ENCODE peak calls at places on chromosome 10, in nine cellular contexts. P is CD8-positive, alpha-beta T cell; N is pancreas; G is endothelial cell of umbilical vein; U is cardiac muscle cell; W is adrenal gland; O is CD8-positive, alpha-beta memory T cell; Y is thyroid gland; L is left ventricle myocardium inferior. C is an unnamed sample. For H3K4me1, the result is how much of the 10 kb centered on the place peaks cover.

GRCh38 chr10:88879754-88880286 is at the start of gene STAMBPL1:
- DNase-seq in W (peak), P (peak), G (no peak), U (no peak), L (no peak), O (peak), Y (no peak), N (no peak), C (peak)

GRCh38 chr10:5584895-5585516 is 60.2 kb downstream of the CALML3 start:
- DNase-seq in O (no peak), L (no peak), N (no peak), U (no peak), Y (peak), G (no peak), P (no peak), W (no peak), C (no peak)

GRCh38 chr10:44552716-44553115 is 167.8 kb upstream of the CXCL12 start:
- DNase-seq in L (no peak), N (no peak), U (no peak), W (no peak), P (no peak), O (no peak), G (no peak), Y (no peak), C (no peak)

GRCh38 chr10:86254526-86255174 is 111.9 kb downstream of the GRID1 start:
- DNase-seq in Y (no peak), P (no peak), W (no peak), O (no peak), U (no peak), G (no peak), N (no peak), L (no peak), C (no peak)

GRCh38 chr10:69633673-69634635 is 3.9 kb downstream of the FAM241B start:
- DNase-seq in W (no peak), N (no peak), L (no peak), U (no peak), G (no peak), O (no peak), Y (no peak), P (no peak), C (no peak)

GRCh38 chr10:67550838-67551402 is 145.1 kb downstream of the CTNNA3 start:
- DNase-seq in N (peak), Y (no peak), G (no peak), U (no peak), O (no peak), L (no peak), P (no peak), W (no peak), C (no peak)

GRCh38 chr10:113493195-113493594 is 59.7 kb upstream of the HABP2 start:
- DNase-seq in U (no peak), O (no peak), G (no peak), W (no peak), N (no peak), P (no peak), L (no peak), Y (no peak), C (no peak)

GRCh38 chr10:4941540-4942330 is 21.5 kb upstream of the AKR1C1 start:
- DNase-seq in P (no peak), Y (peak), G (peak), W (no peak), O (no peak), N (no peak), L (no peak), U (no peak), C (no peak)

GRCh38 chr10:71255817-71256660 is 43.7 kb downstream of the UNC5B start:
- DNase-seq in Y (no peak), G (peak), P (no peak), U (no peak), L (peak), N (no peak), W (no peak), O (no peak), C (no peak)

GRCh38 chr10:91590904-91591791 is 41.7 kb downstream of the PPP1R3C start:
- DNase-seq in Y (no peak), G (peak), P (no peak), N (peak), W (peak), L (peak), U (peak), O (no peak), C (no peak)

GRCh38 chr10:34764347-34764991 is 50.6 kb downstream of the PARD3 start:
- DNase-seq in U (no peak), O (no peak), G (no peak), Y (no peak), P (no peak), N (no peak), L (no peak), W (no peak), C (no peak)

GRCh38 chr10:87761153-87761552 is 56.9 kb downstream of the ATAD1 start:
- DNase-seq in N (no peak), Y (no peak), W (no peak), G (no peak), P (no peak), U (no peak), L (no peak), O (no peak), C (no peak)

GRCh38 chr10:28530751-28531150 is 2.2 kb upstream of the WAC start:
- DNase-seq in O (no peak), L (no peak), Y (no peak), P (no peak), W (no peak), G (no peak), U (no peak), N (no peak), C (no peak)

GRCh38 chr10:129329375-129330040 is 137.5 kb upstream of the MGMT start:
- DNase-seq in Y (no peak), U (no peak), W (no peak), O (no peak), L (no peak), N (no peak), G (no peak), P (no peak), C (no peak)

GRCh38 chr10:3476186-3476585 is 303.6 kb upstream of the PITRM1 start:
- DNase-seq in W (no peak), G (no peak), L (no peak), O (no peak), N (no peak), U (no peak), Y (peak), P (no peak), C (no peak)

GRCh38 chr10:34504534-34504933 is 310.6 kb downstream of the PARD3 start:
- DNase-seq in O (no peak), U (peak), W (peak), N (peak), L (no peak), G (peak), P (no peak), Y (no peak), C (no peak)

GRCh38 chr10:102120987-102121738 is 995 bp upstream of the LDB1 start:
- DNase-seq in P (no peak), L (peak), O (no peak), N (peak), W (peak), Y (peak), U (peak), G (no peak), C (no peak)

GRCh38 chr10:102796407-102797176 is 40.6 kb downstream of the CYP17A1 start:
- DNase-seq in Y (peak), G (peak), N (peak), W (peak), U (no peak), P (no peak), O (peak), L (peak), C (peak)

GRCh38 chr10:37535459-37536246 is 321.8 kb downstream of the ZNF248 start:
- DNase-seq in N (no peak), L (no peak), O (no peak), W (no peak), Y (no peak), U (no peak), G (no peak), P (no peak), C (no peak)

GRCh38 chr10:60978287-60979115 is 34.5 kb upstream of the RHOBTB1 start:
- DNase-seq in L (no peak), O (no peak), P (no peak), G (peak), U (no peak), N (peak), W (peak), Y (no peak), C (no peak)

GRCh38 chr10:18238875-18239485 is 98.8 kb downstream of the CACNB2 start:
- DNase-seq in O (no peak), U (peak), G (peak), W (no peak), L (no peak), P (no peak), Y (no peak), N (no peak), C (peak)

GRCh38 chr10:44908936-44909335 is 2.2 kb upstream of the TMEM72 start:
- DNase-seq in W (no peak), P (no peak), O (no peak), L (no peak), G (no peak), Y (peak), U (no peak), N (no peak), C (no peak)

GRCh38 chr10:84194424-84195043 is at the start of gene CDHR1:
- DNase-seq in O (peak), G (no peak), P (peak), L (peak), N (no peak), Y (peak), W (no peak), U (peak), C (peak)

GRCh38 chr10:44985175-44985681 is 6.6 kb upstream of the DEPP1 start:
- DNase-seq in P (no peak), W (no peak), G (peak), O (no peak), N (peak), L (no peak), Y (peak), U (no peak), C (no peak)

GRCh38 chr10:124606822-124607221 is 137.4 kb downstream of the FAM53B start:
- DNase-seq in O (no peak), G (no peak), P (no peak), Y (no peak), U (no peak), W (no peak), L (no peak), N (no peak), C (no peak)

GRCh38 chr10:31100176-31100575 is 68.5 kb upstream of the ZNF438 start:
- DNase-seq in P (no peak), Y (no peak), W (no peak), N (no peak), O (no peak), U (no peak), L (no peak), G (no peak), C (no peak)

GRCh38 chr10:79266092-79266491 is 81.2 kb upstream of the PPIF start:
- DNase-seq in O (no peak), P (no peak), L (no peak), U (no peak), W (no peak), N (no peak), Y (peak), G (no peak), C (no peak)

GRCh38 chr10:113261806-113262205 is 291.0 kb upstream of the HABP2 start:
- DNase-seq in Y (no peak), W (no peak), G (no peak), U (no peak), N (no peak), P (no peak), L (no peak), O (no peak), C (no peak)

GRCh38 chr10:121078036-121078435 is 226.9 kb downstream of the WDR11 start:
- DNase-seq in W (no peak), O (no peak), U (no peak), Y (no peak), N (peak), P (no peak), L (no peak), G (no peak), C (no peak)

GRCh38 chr10:78876449-78876848 is 192.3 kb upstream of the ZMIZ1 start:
- DNase-seq in Y (no peak), P (no peak), L (no peak), O (no peak), G (peak), W (no peak), N (no peak), U (no peak), C (no peak)

GRCh38 chr10:571643-572042 is 117.8 kb downstream of the DIP2C start:
- DNase-seq in P (no peak), L (no peak), O (no peak), G (no peak), Y (no peak), U (no peak), W (no peak), N (no peak), C (no peak)

GRCh38 chr10:570631-571565 is 118.6 kb downstream of the DIP2C start:
- DNase-seq in Y (no peak), U (no peak), W (no peak), G (no peak), N (no peak), O (no peak), P (no peak), L (no peak), C (no peak)

GRCh38 chr10:569961-570630 is 119.4 kb downstream of the DIP2C start:
- DNase-seq in N (no peak), O (no peak), U (no peak), P (no peak), W (no peak), L (no peak), Y (no peak), G (no peak), C (no peak)

GRCh38 chr10:572696-573095 is 116.8 kb downstream of the DIP2C start:
- DNase-seq in O (no peak), N (no peak), U (no peak), W (no peak), Y (no peak), L (no peak), G (no peak), P (no peak), C (no peak)

DNA sequence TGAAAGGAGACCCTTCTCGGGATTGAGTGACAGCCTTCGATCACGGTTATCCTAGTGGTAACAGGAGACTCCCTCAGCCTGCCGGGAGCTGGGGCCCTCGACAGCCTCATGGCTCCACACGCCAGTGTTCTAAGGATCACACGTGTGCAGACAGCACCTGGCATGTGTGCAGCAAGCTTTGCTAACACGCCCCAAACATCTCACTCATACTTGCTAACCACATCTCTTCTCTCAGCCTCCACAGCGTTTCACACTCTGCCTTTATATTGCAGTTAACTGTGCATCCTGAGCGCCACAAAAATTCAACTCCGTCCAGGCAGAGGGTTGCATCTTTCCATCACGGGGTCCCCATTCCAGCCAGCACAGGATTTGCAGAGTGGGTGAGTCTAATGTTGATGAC is 117.4 kb downstream of the DIP2C start:
- DNase-seq in Y (no peak), O (no peak), W (no peak), U (no peak), L (no peak), G (no peak), N (no peak), P (no peak), C (no peak)
- H3K4me1 ChIP-seq in Y (under half), O (under half), W (under half), U (under half), L (under half), G (under half), N (under half), P (under half), C (under half)

DNA sequence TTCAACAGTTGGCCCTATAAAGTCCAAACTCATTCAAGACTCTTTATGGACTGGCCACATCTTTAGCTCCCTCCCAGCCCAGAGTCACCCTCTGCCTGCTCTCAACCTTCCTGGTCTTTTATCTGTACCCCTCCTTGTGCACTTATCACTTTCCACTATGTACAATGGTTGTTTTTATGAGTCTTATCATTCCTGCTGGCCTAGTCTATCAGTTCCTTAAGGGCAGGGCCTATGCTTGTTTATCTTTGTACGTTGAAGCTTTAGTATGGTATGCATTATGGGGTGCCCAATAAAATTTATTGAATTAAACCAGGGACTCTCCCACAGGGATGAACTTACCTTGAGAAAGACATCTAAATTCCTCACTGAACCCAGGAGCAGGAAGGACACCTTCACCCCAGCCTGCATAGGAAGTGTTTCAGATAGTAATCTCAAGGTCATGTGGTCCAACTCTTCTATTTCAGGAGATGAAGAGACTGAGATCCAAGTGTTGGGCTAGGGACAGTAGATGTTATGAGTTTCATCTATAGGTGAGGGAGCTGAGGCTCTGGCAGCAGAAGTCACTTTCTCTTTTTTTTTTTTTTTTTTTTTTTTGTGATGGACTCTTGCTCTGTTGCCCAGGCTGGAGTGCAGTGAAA is 13.3 kb upstream of the PDCD4 start:
- DNase-seq in L (no peak), N (no peak), Y (no peak), U (no peak), W (no peak), G (no peak), O (no peak), P (no peak), C (no peak)
- H3K4me1 ChIP-seq in L (under half), N (under half), Y (under half), U (under half), W (under half), G (under half), O (half or more), P (half or more), C (half or more)

GRCh38 chr10:11245510-11245909 is 227.8 kb downstream of the CELF2 start:
- DNase-seq in G (no peak), U (no peak), Y (no peak), O (no peak), L (no peak), P (no peak), W (no peak), N (no peak), C (no peak)

GRCh38 chr10:11246752-11247467 is 229.2 kb downstream of the CELF2 start:
- DNase-seq in G (no peak), O (peak), P (no peak), W (no peak), U (no peak), Y (no peak), N (no peak), L (no peak), C (no peak)

GRCh38 chr10:11245095-11245479 is 227.4 kb downstream of the CELF2 start:
- DNase-seq in U (no peak), Y (no peak), L (no peak), O (no peak), G (no peak), N (no peak), P (no peak), W (no peak), C (no peak)

GRCh38 chr10:11243425-11244222 is 226.0 kb downstream of the CELF2 start:
- DNase-seq in G (no peak), L (no peak), Y (no peak), U (no peak), W (no peak), O (no peak), N (no peak), P (no peak), C (no peak)

DNA sequence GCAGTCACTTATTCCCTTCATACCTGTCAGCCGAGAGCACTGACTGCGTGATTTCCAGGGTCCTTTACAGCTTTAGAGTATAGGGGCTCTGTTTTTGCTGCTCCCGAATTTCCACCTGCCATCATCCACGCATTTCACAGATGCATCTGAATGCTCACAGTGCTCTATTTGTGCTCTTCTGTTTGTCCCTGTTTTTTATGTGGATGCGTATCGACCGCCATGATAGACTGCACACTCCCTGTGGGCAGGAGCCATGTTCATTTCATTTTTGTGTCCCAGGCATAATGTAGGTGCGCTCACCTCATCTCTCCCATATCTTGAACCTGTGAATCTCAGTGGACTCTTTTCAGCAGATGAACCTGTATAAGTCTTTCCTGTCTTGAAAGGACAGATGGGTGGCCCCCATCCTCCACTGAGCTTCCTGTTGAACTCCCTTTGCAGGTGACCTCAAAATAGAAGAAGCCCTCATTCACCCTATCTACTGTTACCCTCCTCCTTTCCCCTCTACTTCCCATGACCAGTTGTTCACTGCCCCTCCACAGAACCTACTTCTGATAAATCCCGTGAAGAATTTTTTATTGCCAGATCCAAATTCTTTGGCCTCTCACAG is 228.4 kb downstream of the CELF2 start:
- DNase-seq in U (no peak), G (no peak), P (no peak), W (no peak), Y (no peak), L (no peak), O (no peak), N (no peak), C (peak)
- H3K4me1 ChIP-seq in U (under half), G (under half), P (half or more), W (under half), Y (under half), L (half or more), O (half or more), N (under half), C (half or more)

GRCh38 chr10:63366933-63367332 is 98.8 kb downstream of the JMJD1C start:
- DNase-seq in O (no peak), L (no peak), P (no peak), U (no peak), Y (no peak), N (no peak), W (no peak), G (no peak), C (no peak)

GRCh38 chr10:63365976-63366765 is 99.6 kb downstream of the JMJD1C start:
- DNase-seq in G (no peak), Y (no peak), L (no peak), U (no peak), O (no peak), P (no peak), W (no peak), N (no peak), C (no peak)

GRCh38 chr10:63364918-63365317 is 100.9 kb downstream of the JMJD1C start:
- DNase-seq in G (no peak), N (no peak), W (no peak), U (no peak), P (no peak), O (no peak), L (no peak), Y (no peak), C (no peak)

GRCh38 chr10:63368365-63368764 is 97.4 kb downstream of the JMJD1C start:
- DNase-seq in U (no peak), G (no peak), P (no peak), Y (no peak), O (no peak), W (no peak), N (no peak), L (no peak), C (no peak)

GRCh38 chr10:63363951-63364350 is 101.8 kb downstream of the JMJD1C start:
- DNase-seq in Y (no peak), W (no peak), O (no peak), L (no peak), P (no peak), U (no peak), N (no peak), G (no peak), C (no peak)
- H3K4me1 ChIP-seq in Y (under half), W (under half), O (under half), L (under half), P (under half), U (under half), N (under half), G (under half), C (under half)

GRCh38 chr10:103894454-103894853 is 23.5 kb downstream of the STN1 start:
- DNase-seq in W (peak), Y (no peak), O (no peak), U (no peak), P (no peak), N (no peak), G (peak), L (no peak), C (no peak)
- H3K4me1 ChIP-seq in W (under half), Y (under half), O (under half), U (under half), P (under half), N (under half), G (under half), L (half or more), C (under half)

GRCh38 chr10:117240105-117240729 is 697 bp upstream of the SLC18A2 start:
- DNase-seq in G (no peak), O (no peak), W (no peak), P (no peak), N (no peak), L (no peak), U (peak), Y (no peak), C (no peak)
- H3K4me1 ChIP-seq in G (under half), O (under half), W (under half), P (under half), N (under half), L (under half), U (under half), Y (under half), C (under half)